ENCODE peak calls at places on chromosomes 6 and 20, in eight cellular contexts. O is heart right ventricle; U is left ventricle myocardium inferior; D is osteoblast; E is astrocyte; V is psoas muscle; B is CD8-positive, alpha-beta T cell; Y is left lung. L is an unnamed sample.

GRCh38 chr6:36660771-36661471 is 17.6 kb upstream of the CDKN1A start:
- DNase-seq in D (no peak), O (peak; percentile 75), U (peak; percentile 68), Y (peak; percentile 87), E (peak; percentile 23), B (no peak), V (peak; percentile 65), L (peak; percentile 75)

GRCh38 chr20:58870293-58871014 is 17.9 kb downstream of the GNAS start:
- DNase-seq in B (peak; percentile 66), U (peak; percentile 57), Y (peak; percentile 79), E (no peak), D (no peak), O (peak; percentile 58), V (peak; percentile 56), L (peak; percentile 79)

GRCh38 chr20:59571591-59572314 is 32.6 kb upstream of the PHACTR3 start:
- DNase-seq in V (peak; percentile 46), E (no peak), O (peak; percentile 66), B (peak; percentile 60), D (peak; percentile 98), U (peak; percentile 67), Y (no peak), L (peak; percentile 84)

GRCh38 chr20:44180814-44181213 is 6.2 kb downstream of the JPH2 start:
- DNase-seq in E (no peak), B (no peak), U (peak; percentile 72), O (peak; percentile 53), V (peak; percentile 66), Y (no peak), D (no peak), L (peak; percentile 84)

GRCh38 chr6:159044899-159045727 is at the start of gene TAGAP:
- DNase-seq in B (peak; percentile 80), Y (peak; percentile 84), D (no peak), O (peak; percentile 49), U (peak; percentile 52), E (no peak), V (peak; percentile 54), L (no peak)

GRCh38 chr6:85472744-85473143 is 22.9 kb downstream of the NT5E start:
- DNase-seq in B (no peak), D (no peak), O (no peak), Y (no peak), E (no peak), V (no peak), U (no peak), L (no peak)

GRCh38 chr6:90000864-90001731 is 106.8 kb downstream of the GJA10 start:
- DNase-seq in U (no peak), O (no peak), V (no peak), D (no peak), Y (no peak), B (peak; percentile 26), E (peak; percentile 37), L (no peak)

GRCh38 chr6:137589067-137589848 is 95.1 kb upstream of the OLIG3 start:
- DNase-seq in D (peak; percentile 53), U (no peak), O (no peak), Y (no peak), V (no peak), B (peak; percentile 40), E (peak; percentile 7), L (no peak)

GRCh38 chr20:22999756-23000155 is 35.4 kb upstream of the SSTR4 start:
- DNase-seq in B (no peak), O (no peak), V (no peak), D (no peak), U (no peak), Y (no peak), E (no peak), L (no peak)

GRCh38 chr6:125868996-125869395 is 78.2 kb downstream of the NCOA7 start:
- DNase-seq in V (peak; percentile 42), B (no peak), Y (no peak), D (peak; percentile 6), E (no peak), O (peak; percentile 63), U (peak; percentile 78), L (no peak)

GRCh38 chr20:52064936-52065335 is 126.6 kb downstream of the ZFP64 start:
- DNase-seq in E (no peak), B (no peak), D (no peak), U (no peak), O (no peak), V (no peak), Y (no peak), L (no peak)

GRCh38 chr6:148932731-148933130 is 185.9 kb downstream of the UST start:
- DNase-seq in O (no peak), Y (no peak), B (no peak), D (no peak), U (no peak), E (peak; percentile 49), V (no peak), L (no peak)

GRCh38 chr20:37940161-37940560 is 37.2 kb downstream of the VSTM2L start:
- DNase-seq in O (no peak), B (no peak), U (no peak), Y (no peak), E (no peak), D (peak; percentile 15), V (no peak), L (no peak)

GRCh38 chr20:2248837-2249236 is 47.0 kb upstream of the TGM3 start:
- DNase-seq in E (no peak), V (no peak), D (no peak), B (no peak), U (no peak), Y (no peak), O (no peak), L (no peak)

GRCh38 chr6:12601881-12602280 is 114.7 kb upstream of the PHACTR1 start:
- DNase-seq in U (no peak), Y (no peak), D (no peak), V (no peak), E (no peak), O (no peak), B (no peak), L (no peak)

GRCh38 chr6:113495521-113495920 is 361.6 kb upstream of the MARCKS start:
- DNase-seq in U (no peak), V (no peak), B (no peak), D (no peak), E (peak; percentile 85), Y (no peak), O (no peak), L (no peak)

GRCh38 chr6:125857846-125858245 is 67.1 kb downstream of the NCOA7 start:
- DNase-seq in Y (no peak), V (no peak), O (no peak), U (no peak), E (no peak), B (no peak), D (peak; percentile 5), L (no peak)

GRCh38 chr6:30515967-30516753 is 26.9 kb downstream of the HLA-E start:
- DNase-seq in U (peak; percentile 89), B (peak; percentile 86), V (peak; percentile 87), Y (peak; percentile 94), O (peak; percentile 84), D (peak; percentile 94), E (peak; percentile 91), L (peak; percentile 93)

DNA sequence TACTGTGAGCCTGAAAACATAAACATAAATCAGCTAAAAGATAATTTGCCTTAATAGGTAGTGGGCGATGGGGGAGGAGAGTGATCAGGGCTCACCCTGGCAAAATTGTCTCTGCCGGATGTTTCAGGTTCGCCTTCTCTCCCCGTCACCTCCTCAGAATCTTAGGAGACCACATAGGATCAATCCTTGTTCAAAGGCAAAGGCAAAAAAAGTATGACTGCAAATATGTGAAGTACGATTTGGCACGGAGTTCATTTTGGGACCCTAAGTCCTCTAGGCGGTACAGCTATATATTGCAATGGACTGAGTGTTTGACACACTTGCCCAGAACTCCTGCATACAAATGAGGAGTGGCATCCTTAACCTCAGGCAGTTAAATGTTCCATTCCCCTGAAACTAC is 649.2 kb upstream of the FLRT3 start:
- DNase-seq in V (no peak), U (no peak), B (no peak), Y (no peak), O (no peak), D (no peak), E (no peak), L (no peak)
- H3K27ac ChIP-seq in V (no peak overlapping the region), U (no peak overlapping the region), B (no peak overlapping the region), Y (peak overlapping the region; percentile 65), O (no peak overlapping the region), D (no peak overlapping the region), E (no peak overlapping the region), L (no peak overlapping the region)

GRCh38 chr20:36677422-36677771 is 31.4 kb upstream of the SLA2 start:
- DNase-seq in U (no peak), B (no peak), E (no peak), D (no peak), V (no peak), Y (no peak), O (no peak), L (no peak)
- H3K4me3 ChIP-seq in U (no peak overlapping the region), B (no peak overlapping the region), E (no peak overlapping the region), D (no peak overlapping the region), V (no peak overlapping the region), Y (no peak overlapping the region), O (no peak overlapping the region), L (no peak overlapping the region)

GRCh38 chr6:56647172-56647762 is 4.6 kb upstream of the DST start:
- DNase-seq in O (no peak), Y (no peak), D (no peak), V (no peak), E (no peak), B (no peak), U (no peak), L (no peak)

GRCh38 chr6:56650191-56650590 is 7.5 kb upstream of the DST start:
- DNase-seq in D (no peak), B (no peak), U (no peak), V (no peak), O (no peak), Y (no peak), E (no peak), L (no peak)

GRCh38 chr6:56649782-56650181 is 7.1 kb upstream of the DST start:
- DNase-seq in D (peak; percentile 32), U (no peak), V (no peak), Y (no peak), B (no peak), O (no peak), E (no peak), L (no peak)

GRCh38 chr6:56652231-56652630 is 9.5 kb upstream of the DST start:
- DNase-seq in U (no peak), D (no peak), Y (no peak), E (peak; percentile 81), B (no peak), V (no peak), O (no peak), L (no peak)

DNA sequence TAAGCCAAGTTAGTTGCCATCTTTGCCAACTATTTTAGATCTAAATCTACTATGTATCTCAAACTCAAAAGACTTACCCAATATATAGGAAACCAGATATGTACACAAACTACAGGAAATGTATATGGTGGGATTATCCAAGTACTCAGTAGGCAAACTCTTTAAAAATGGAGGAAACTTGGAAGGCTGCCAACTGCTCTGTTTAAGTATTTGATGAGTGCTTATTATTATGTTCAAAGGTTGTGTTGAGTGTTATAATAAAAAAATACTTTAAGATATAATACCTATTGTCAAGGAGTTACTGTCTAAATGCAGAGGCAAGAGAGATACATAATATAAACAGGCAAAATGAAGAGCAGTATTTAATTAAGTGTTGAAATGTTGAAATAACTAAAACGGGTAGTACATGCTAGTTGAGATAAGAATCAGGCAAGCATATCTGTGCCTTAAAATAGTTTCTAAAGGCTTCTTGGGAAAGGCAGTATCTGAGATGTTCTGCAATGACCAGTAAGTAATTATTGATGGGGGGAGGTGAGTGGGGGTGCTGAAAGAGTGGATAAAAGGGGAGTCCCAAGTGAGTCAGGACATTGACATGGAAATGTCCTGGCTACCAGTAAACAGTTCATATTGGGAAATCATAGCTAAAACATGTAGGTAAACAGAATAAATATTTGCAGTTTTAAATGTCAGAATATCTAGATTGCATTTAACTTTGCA is 6.5 kb upstream of the DST start:
- DNase-seq in U (no peak), D (no peak), E (no peak), V (no peak), Y (no peak), B (no peak), O (no peak), L (no peak)
- H3K27ac ChIP-seq in U (peak overlapping the region; percentile 25), D (peak overlapping the region; percentile 35), E (no peak overlapping the region), V (peak overlapping the region; percentile 0), Y (no peak overlapping the region), B (no peak overlapping the region), O (no peak overlapping the region), L (no peak overlapping the region)

GRCh38 chr20:9515211-9515580 is 806 bp downstream of the LAMP5 start:
- DNase-seq in D (no peak), E (no peak), V (no peak), B (no peak), O (no peak), U (no peak), Y (no peak), L (no peak)
- H3K4me3 ChIP-seq in D (no peak overlapping the region), E (no peak overlapping the region), V (no peak overlapping the region), B (no peak overlapping the region), O (peak overlapping the region; percentile 42), U (peak overlapping the region; percentile 52), Y (no peak overlapping the region), L (no peak overlapping the region)